ENCODE peak calls at places on chromosomes 7 and 10, in five cellular contexts. One of them, this sample, is unnamed.

GRCh38 chr10:4077804-4078203 is 292.8 kb upstream of the KLF6 start:
- DNase-seq in glutamatergic neuron: no peak
- DNase-seq in skeletal muscle cell: no peak
- DNase-seq in brain microvascular endothelial cell: no peak
- DNase-seq in stimulated activated CD8-positive, alpha-beta memory T cell treated with anti-CD3 and anti-CD28 coated beads, Interleukin-2, amount 100 ng/mL, for 1 hour: no peak
- DNase-seq in this sample: no peak

GRCh38 chr7:75534727-75535307 is 42.7 kb downstream of the SPDYE5 start:
- DNase-seq in glutamatergic neuron: no peak
- DNase-seq in stimulated activated CD8-positive, alpha-beta memory T cell treated with anti-CD3 and anti-CD28 coated beads, Interleukin-2, amount 100 ng/mL, for 1 hour: no peak
- DNase-seq in brain microvascular endothelial cell: peak
- DNase-seq in skeletal muscle cell: peak
- DNase-seq in this sample: no peak

GRCh38 chr10:128776617-128777016 is 650.4 kb upstream of the MKI67 start:
- DNase-seq in skeletal muscle cell: no peak
- DNase-seq in glutamatergic neuron: no peak
- DNase-seq in stimulated activated CD8-positive, alpha-beta memory T cell treated with anti-CD3 and anti-CD28 coated beads, Interleukin-2, amount 100 ng/mL, for 1 hour: no peak
- DNase-seq in brain microvascular endothelial cell: no peak
- DNase-seq in this sample: no peak

GRCh38 chr10:35848412-35848811 is 206.3 kb upstream of the FZD8 start:
- DNase-seq in skeletal muscle cell: no peak
- DNase-seq in stimulated activated CD8-positive, alpha-beta memory T cell treated with anti-CD3 and anti-CD28 coated beads, Interleukin-2, amount 100 ng/mL, for 1 hour: no peak
- DNase-seq in glutamatergic neuron: no peak
- DNase-seq in brain microvascular endothelial cell: no peak
- DNase-seq in this sample: no peak

GRCh38 chr10:22849077-22849810 is 78.6 kb upstream of the ARMC3 start:
- DNase-seq in brain microvascular endothelial cell: peak
- DNase-seq in glutamatergic neuron: no peak
- DNase-seq in stimulated activated CD8-positive, alpha-beta memory T cell treated with anti-CD3 and anti-CD28 coated beads, Interleukin-2, amount 100 ng/mL, for 1 hour: no peak
- DNase-seq in skeletal muscle cell: peak
- DNase-seq in this sample: no peak

GRCh38 chr10:116186273-116186672 is 86.7 kb downstream of the GFRA1 start:
- DNase-seq in skeletal muscle cell: no peak
- DNase-seq in stimulated activated CD8-positive, alpha-beta memory T cell treated with anti-CD3 and anti-CD28 coated beads, Interleukin-2, amount 100 ng/mL, for 1 hour: no peak
- DNase-seq in brain microvascular endothelial cell: no peak
- DNase-seq in glutamatergic neuron: no peak
- DNase-seq in this sample: no peak

GRCh38 chr7:20932785-20933184 is 146.1 kb upstream of the SP8 start:
- DNase-seq in skeletal muscle cell: no peak
- DNase-seq in glutamatergic neuron: no peak
- DNase-seq in brain microvascular endothelial cell: no peak
- DNase-seq in stimulated activated CD8-positive, alpha-beta memory T cell treated with anti-CD3 and anti-CD28 coated beads, Interleukin-2, amount 100 ng/mL, for 1 hour: no peak
- DNase-seq in this sample: no peak

GRCh38 chr10:52232561-52233350 is 81.3 kb upstream of the DKK1 start:
- DNase-seq in skeletal muscle cell: no peak
- DNase-seq in stimulated activated CD8-positive, alpha-beta memory T cell treated with anti-CD3 and anti-CD28 coated beads, Interleukin-2, amount 100 ng/mL, for 1 hour: no peak
- DNase-seq in brain microvascular endothelial cell: peak
- DNase-seq in glutamatergic neuron: no peak
- DNase-seq in this sample: no peak

GRCh38 chr7:102875700-102876192 is 37.1 kb upstream of the LRRC17 start:
- DNase-seq in glutamatergic neuron: no peak
- DNase-seq in stimulated activated CD8-positive, alpha-beta memory T cell treated with anti-CD3 and anti-CD28 coated beads, Interleukin-2, amount 100 ng/mL, for 1 hour: no peak
- DNase-seq in brain microvascular endothelial cell: peak
- DNase-seq in skeletal muscle cell: peak
- DNase-seq in this sample: no peak

GRCh38 chr10:121900443-121901174 is 27.2 kb downstream of the ATE1 start:
- DNase-seq in brain microvascular endothelial cell: peak
- DNase-seq in glutamatergic neuron: no peak
- DNase-seq in skeletal muscle cell: peak
- DNase-seq in stimulated activated CD8-positive, alpha-beta memory T cell treated with anti-CD3 and anti-CD28 coated beads, Interleukin-2, amount 100 ng/mL, for 1 hour: no peak
- DNase-seq in this sample: peak

GRCh38 chr7:13945670-13946069 is 43.8 kb downstream of the ETV1 start:
- DNase-seq in stimulated activated CD8-positive, alpha-beta memory T cell treated with anti-CD3 and anti-CD28 coated beads, Interleukin-2, amount 100 ng/mL, for 1 hour: no peak
- DNase-seq in glutamatergic neuron: no peak
- DNase-seq in skeletal muscle cell: no peak
- DNase-seq in brain microvascular endothelial cell: no peak
- DNase-seq in this sample: peak

GRCh38 chr10:42992156-42992956 is 84.5 kb upstream of the RET start:
- DNase-seq in glutamatergic neuron: no peak
- DNase-seq in skeletal muscle cell: no peak
- DNase-seq in stimulated activated CD8-positive, alpha-beta memory T cell treated with anti-CD3 and anti-CD28 coated beads, Interleukin-2, amount 100 ng/mL, for 1 hour: no peak
- DNase-seq in brain microvascular endothelial cell: no peak
- DNase-seq in this sample: no peak

GRCh38 chr10:43386981-43387677 is 15.7 kb downstream of the FXYD4 start:
- DNase-seq in glutamatergic neuron: no peak
- DNase-seq in brain microvascular endothelial cell: no peak
- DNase-seq in stimulated activated CD8-positive, alpha-beta memory T cell treated with anti-CD3 and anti-CD28 coated beads, Interleukin-2, amount 100 ng/mL, for 1 hour: no peak
- DNase-seq in skeletal muscle cell: no peak
- DNase-seq in this sample: no peak

GRCh38 chr7:75638607-75639070 is 100.1 kb downstream of the HIP1 start:
- DNase-seq in stimulated activated CD8-positive, alpha-beta memory T cell treated with anti-CD3 and anti-CD28 coated beads, Interleukin-2, amount 100 ng/mL, for 1 hour: no peak
- DNase-seq in skeletal muscle cell: no peak
- DNase-seq in brain microvascular endothelial cell: no peak
- DNase-seq in glutamatergic neuron: peak
- DNase-seq in this sample: peak

GRCh38 chr7:21914671-21915070 is 31.0 kb downstream of the CDCA7L start:
- DNase-seq in brain microvascular endothelial cell: no peak
- DNase-seq in skeletal muscle cell: no peak
- DNase-seq in glutamatergic neuron: no peak
- DNase-seq in stimulated activated CD8-positive, alpha-beta memory T cell treated with anti-CD3 and anti-CD28 coated beads, Interleukin-2, amount 100 ng/mL, for 1 hour: no peak
- DNase-seq in this sample: no peak

GRCh38 chr7:156819733-156820295 is 73.2 kb downstream of the LMBR1 start:
- DNase-seq in skeletal muscle cell: no peak
- DNase-seq in brain microvascular endothelial cell: no peak
- DNase-seq in stimulated activated CD8-positive, alpha-beta memory T cell treated with anti-CD3 and anti-CD28 coated beads, Interleukin-2, amount 100 ng/mL, for 1 hour: no peak
- DNase-seq in glutamatergic neuron: no peak
- DNase-seq in this sample: no peak

GRCh38 chr10:73953665-73954064 is 42.7 kb downstream of the PLAU start:
- DNase-seq in stimulated activated CD8-positive, alpha-beta memory T cell treated with anti-CD3 and anti-CD28 coated beads, Interleukin-2, amount 100 ng/mL, for 1 hour: no peak
- DNase-seq in glutamatergic neuron: no peak
- DNase-seq in skeletal muscle cell: no peak
- DNase-seq in brain microvascular endothelial cell: no peak
- DNase-seq in this sample: no peak

GRCh38 chr7:101542527-101543241 is 86.4 kb downstream of the MYL10 start:
- DNase-seq in brain microvascular endothelial cell: peak
- DNase-seq in glutamatergic neuron: peak
- DNase-seq in stimulated activated CD8-positive, alpha-beta memory T cell treated with anti-CD3 and anti-CD28 coated beads, Interleukin-2, amount 100 ng/mL, for 1 hour: peak
- DNase-seq in skeletal muscle cell: no peak
- DNase-seq in this sample: peak

GRCh38 chr7:132290021-132290420 is 286.2 kb downstream of the PLXNA4 start:
- DNase-seq in stimulated activated CD8-positive, alpha-beta memory T cell treated with anti-CD3 and anti-CD28 coated beads, Interleukin-2, amount 100 ng/mL, for 1 hour: no peak
- DNase-seq in glutamatergic neuron: no peak
- DNase-seq in skeletal muscle cell: no peak
- DNase-seq in brain microvascular endothelial cell: no peak
- DNase-seq in this sample: no peak

GRCh38 chr7:111734955-111735660 is 172.8 kb upstream of the IMMP2L start:
- DNase-seq in stimulated activated CD8-positive, alpha-beta memory T cell treated with anti-CD3 and anti-CD28 coated beads, Interleukin-2, amount 100 ng/mL, for 1 hour: no peak
- DNase-seq in glutamatergic neuron: no peak
- DNase-seq in skeletal muscle cell: no peak
- DNase-seq in brain microvascular endothelial cell: no peak
- DNase-seq in this sample: no peak